ENCODE peak calls at places on chromosome 5, in eight cellular contexts. One of them, this sample, is unnamed. For H3K9me3, the result is how much of the 10 kb centered on the place peaks cover.

GRCh38 chr5:173333900-173334685 is 5.9 kb upstream of the STC2 start:
- DNase-seq in fibroblast of lung: peak
- DNase-seq in SJSA1: no peak
- DNase-seq in breast epithelium: no peak
- DNase-seq in CD8-positive, alpha-beta memory T cell: no peak
- DNase-seq in IMR-90: peak
- DNase-seq in adrenal gland: no peak
- DNase-seq in GM23248: peak
- DNase-seq in this sample: no peak

GRCh38 chr5:157819502-157820125 is 39.3 kb downstream of the CLINT1 start:
- DNase-seq in fibroblast of lung: no peak
- DNase-seq in SJSA1: no peak
- DNase-seq in breast epithelium: no peak
- DNase-seq in CD8-positive, alpha-beta memory T cell: no peak
- DNase-seq in IMR-90: no peak
- DNase-seq in adrenal gland: no peak
- DNase-seq in GM23248: no peak
- DNase-seq in this sample: no peak

GRCh38 chr5:36657563-36657995 is 51.2 kb downstream of the SLC1A3 start:
- DNase-seq in fibroblast of lung: peak
- DNase-seq in SJSA1: peak
- DNase-seq in breast epithelium: peak
- DNase-seq in CD8-positive, alpha-beta memory T cell: no peak
- DNase-seq in IMR-90: peak
- DNase-seq in adrenal gland: peak
- DNase-seq in GM23248: peak
- DNase-seq in this sample: no peak

GRCh38 chr5:150751096-150751891 is 7.5 kb downstream of the DCTN4 start:
- DNase-seq in fibroblast of lung: peak
- DNase-seq in SJSA1: no peak
- DNase-seq in breast epithelium: no peak
- DNase-seq in CD8-positive, alpha-beta memory T cell: no peak
- DNase-seq in IMR-90: peak
- DNase-seq in adrenal gland: no peak
- DNase-seq in GM23248: no peak
- DNase-seq in this sample: no peak

GRCh38 chr5:36066540-36067210 is at the start of gene UGT3A2:
- DNase-seq in fibroblast of lung: no peak
- DNase-seq in SJSA1: no peak
- DNase-seq in breast epithelium: no peak
- DNase-seq in CD8-positive, alpha-beta memory T cell: no peak
- DNase-seq in IMR-90: no peak
- DNase-seq in adrenal gland: no peak
- DNase-seq in GM23248: no peak
- DNase-seq in this sample: no peak

GRCh38 chr5:36174119-36174518 is 22.2 kb downstream of the SKP2 start:
- DNase-seq in fibroblast of lung: no peak
- DNase-seq in SJSA1: no peak
- DNase-seq in breast epithelium: no peak
- DNase-seq in CD8-positive, alpha-beta memory T cell: no peak
- DNase-seq in IMR-90: no peak
- DNase-seq in adrenal gland: no peak
- DNase-seq in GM23248: no peak
- DNase-seq in this sample: no peak

GRCh38 chr5:59460368-59461153 is 433.0 kb downstream of the PDE4D start:
- DNase-seq in fibroblast of lung: no peak
- DNase-seq in SJSA1: no peak
- DNase-seq in breast epithelium: no peak
- DNase-seq in CD8-positive, alpha-beta memory T cell: no peak
- DNase-seq in IMR-90: no peak
- DNase-seq in adrenal gland: no peak
- DNase-seq in GM23248: no peak
- DNase-seq in this sample: no peak

GRCh38 chr5:137747848-137748247 is 6.3 kb downstream of the HNRNPA0 start:
- DNase-seq in fibroblast of lung: no peak
- DNase-seq in SJSA1: no peak
- DNase-seq in breast epithelium: no peak
- DNase-seq in CD8-positive, alpha-beta memory T cell: no peak
- DNase-seq in IMR-90: no peak
- DNase-seq in adrenal gland: no peak
- DNase-seq in GM23248: no peak
- DNase-seq in this sample: no peak

GRCh38 chr5:14685757-14686156 is 21.2 kb downstream of the OTULIN start:
- DNase-seq in fibroblast of lung: peak
- DNase-seq in SJSA1: peak
- DNase-seq in breast epithelium: no peak
- DNase-seq in CD8-positive, alpha-beta memory T cell: no peak
- DNase-seq in IMR-90: peak
- DNase-seq in adrenal gland: no peak
- DNase-seq in GM23248: peak
- DNase-seq in this sample: peak

GRCh38 chr5:17252543-17252942 is 35.1 kb downstream of the BASP1 start:
- DNase-seq in fibroblast of lung: no peak
- DNase-seq in SJSA1: no peak
- DNase-seq in breast epithelium: no peak
- DNase-seq in CD8-positive, alpha-beta memory T cell: no peak
- DNase-seq in IMR-90: peak
- DNase-seq in adrenal gland: no peak
- DNase-seq in GM23248: peak
- DNase-seq in this sample: no peak

GRCh38 chr5:34598177-34598794 is 57.8 kb upstream of the RAI14 start:
- DNase-seq in fibroblast of lung: peak
- DNase-seq in SJSA1: peak
- DNase-seq in breast epithelium: no peak
- DNase-seq in CD8-positive, alpha-beta memory T cell: no peak
- DNase-seq in IMR-90: peak
- DNase-seq in adrenal gland: peak
- DNase-seq in GM23248: peak
- DNase-seq in this sample: no peak

GRCh38 chr5:157778121-157778805 is 34.8 kb downstream of the LSM11 start:
- DNase-seq in fibroblast of lung: peak
- DNase-seq in SJSA1: no peak
- DNase-seq in breast epithelium: no peak
- DNase-seq in CD8-positive, alpha-beta memory T cell: no peak
- DNase-seq in IMR-90: peak
- DNase-seq in adrenal gland: no peak
- DNase-seq in GM23248: peak
- DNase-seq in this sample: no peak

GRCh38 chr5:142957528-142957927 is 187.4 kb downstream of the ARHGAP26 start:
- DNase-seq in fibroblast of lung: no peak
- DNase-seq in SJSA1: no peak
- DNase-seq in breast epithelium: no peak
- DNase-seq in CD8-positive, alpha-beta memory T cell: no peak
- DNase-seq in IMR-90: no peak
- DNase-seq in adrenal gland: no peak
- DNase-seq in GM23248: no peak
- DNase-seq in this sample: no peak

GRCh38 chr5:172931001-172931536 is 28.2 kb upstream of the RPL26L1 start:
- DNase-seq in fibroblast of lung: peak
- DNase-seq in SJSA1: peak
- DNase-seq in breast epithelium: no peak
- DNase-seq in CD8-positive, alpha-beta memory T cell: no peak
- DNase-seq in IMR-90: peak
- DNase-seq in adrenal gland: peak
- DNase-seq in GM23248: peak
- DNase-seq in this sample: no peak

GRCh38 chr5:1801954-1802295 is 718 bp downstream of the NDUFS6 start:
- DNase-seq in fibroblast of lung: no peak
- DNase-seq in SJSA1: no peak
- DNase-seq in breast epithelium: peak
- DNase-seq in CD8-positive, alpha-beta memory T cell: no peak
- DNase-seq in IMR-90: no peak
- DNase-seq in adrenal gland: no peak
- DNase-seq in GM23248: peak
- DNase-seq in this sample: peak

GRCh38 chr5:18792145-18792544 is 1157.9 kb downstream of the TAF11L14 start:
- DNase-seq in fibroblast of lung: no peak
- DNase-seq in SJSA1: peak
- DNase-seq in breast epithelium: no peak
- DNase-seq in CD8-positive, alpha-beta memory T cell: no peak
- DNase-seq in IMR-90: no peak
- DNase-seq in adrenal gland: no peak
- DNase-seq in GM23248: no peak
- DNase-seq in this sample: no peak

GRCh38 chr5:68225188-68225910 is 9.8 kb downstream of the PIK3R1 start:
- DNase-seq in fibroblast of lung: peak
- DNase-seq in SJSA1: no peak
- DNase-seq in breast epithelium: peak
- DNase-seq in CD8-positive, alpha-beta memory T cell: no peak
- DNase-seq in IMR-90: peak
- DNase-seq in adrenal gland: peak
- DNase-seq in GM23248: peak
- DNase-seq in this sample: no peak

GRCh38 chr5:151186538-151186937 is 29.0 kb upstream of the ANXA6 start:
- DNase-seq in fibroblast of lung: no peak
- DNase-seq in SJSA1: no peak
- DNase-seq in breast epithelium: no peak
- DNase-seq in CD8-positive, alpha-beta memory T cell: no peak
- DNase-seq in IMR-90: no peak
- DNase-seq in adrenal gland: no peak
- DNase-seq in GM23248: no peak
- DNase-seq in this sample: no peak

GRCh38 chr5:75571547-75571946 is 39.7 kb upstream of the ANKDD1B start:
- DNase-seq in fibroblast of lung: no peak
- DNase-seq in SJSA1: no peak
- DNase-seq in breast epithelium: no peak
- DNase-seq in CD8-positive, alpha-beta memory T cell: no peak
- DNase-seq in IMR-90: no peak
- DNase-seq in adrenal gland: no peak
- DNase-seq in GM23248: no peak
- DNase-seq in this sample: peak

DNA sequence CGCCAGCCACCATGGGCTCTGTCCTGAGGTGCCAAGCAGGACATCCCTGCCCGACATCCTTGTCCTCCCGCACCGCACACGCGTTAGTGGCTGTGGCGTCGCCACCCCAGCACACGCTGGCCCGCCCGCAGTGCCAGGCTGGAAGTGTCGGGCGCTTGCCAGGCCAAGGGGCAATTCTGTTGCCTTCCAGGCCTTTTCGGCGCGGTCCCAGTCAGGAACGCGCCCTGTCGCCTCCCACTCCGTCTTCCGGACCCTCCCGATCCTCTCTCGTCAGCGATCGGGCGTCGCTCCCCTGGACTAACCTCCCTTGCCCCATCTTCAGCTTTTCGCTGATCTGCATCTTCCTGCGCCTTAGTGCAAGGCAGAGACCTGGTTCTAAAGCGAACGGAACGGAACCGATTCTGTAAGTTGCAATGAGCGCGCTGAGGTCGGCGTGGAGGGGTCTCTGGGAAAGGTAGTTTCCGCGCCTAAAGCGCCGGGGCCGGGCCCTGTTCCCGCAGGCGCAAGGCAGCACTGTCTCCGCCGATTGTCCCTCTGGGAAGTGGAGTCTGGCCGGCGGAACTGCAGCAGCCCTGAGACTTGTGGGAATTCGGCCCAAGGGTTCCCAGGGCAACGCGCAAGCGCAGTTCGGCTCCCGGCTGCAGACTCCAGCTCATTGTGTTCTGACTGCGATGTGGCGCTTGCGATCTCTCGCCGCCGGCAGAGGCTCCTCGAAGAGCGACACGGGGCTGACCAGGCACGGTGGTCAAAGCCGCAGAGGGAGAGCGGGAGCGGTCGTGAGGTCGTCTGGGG is at the start of gene ZNF454:
- DNase-seq in fibroblast of lung: peak
- DNase-seq in SJSA1: no peak
- DNase-seq in breast epithelium: peak
- DNase-seq in CD8-positive, alpha-beta memory T cell: no peak
- DNase-seq in IMR-90: peak
- DNase-seq in adrenal gland: peak
- DNase-seq in GM23248: peak
- DNase-seq in this sample: no peak
- H3K9me3 ChIP-seq in fibroblast of lung: under half
- H3K9me3 ChIP-seq in SJSA1: half or more
- H3K9me3 ChIP-seq in breast epithelium: under half
- H3K9me3 ChIP-seq in CD8-positive, alpha-beta memory T cell: under half
- H3K9me3 ChIP-seq in IMR-90: half or more
- H3K9me3 ChIP-seq in adrenal gland: under half
- H3K9me3 ChIP-seq in GM23248: under half
- H3K9me3 ChIP-seq in this sample: under half

GRCh38 chr5:141413540-141414069 is 818 bp downstream of the PCDHGA10 start:
- DNase-seq in fibroblast of lung: no peak
- DNase-seq in SJSA1: no peak
- DNase-seq in breast epithelium: no peak
- DNase-seq in CD8-positive, alpha-beta memory T cell: no peak
- DNase-seq in IMR-90: no peak
- DNase-seq in adrenal gland: no peak
- DNase-seq in GM23248: no peak
- DNase-seq in this sample: no peak

GRCh38 chr5:141422742-141423291 is 2.0 kb downstream of the PCDHGA11 start:
- DNase-seq in fibroblast of lung: no peak
- DNase-seq in SJSA1: no peak
- DNase-seq in breast epithelium: no peak
- DNase-seq in CD8-positive, alpha-beta memory T cell: no peak
- DNase-seq in IMR-90: no peak
- DNase-seq in adrenal gland: no peak
- DNase-seq in GM23248: no peak
- DNase-seq in this sample: no peak

GRCh38 chr5:141421489-141421855 is 621 bp downstream of the PCDHGA11 start:
- DNase-seq in fibroblast of lung: peak
- DNase-seq in SJSA1: no peak
- DNase-seq in breast epithelium: no peak
- DNase-seq in CD8-positive, alpha-beta memory T cell: no peak
- DNase-seq in IMR-90: no peak
- DNase-seq in adrenal gland: no peak
- DNase-seq in GM23248: peak
- DNase-seq in this sample: no peak

GRCh38 chr5:141420855-141421488 is at the start of gene PCDHGA11:
- DNase-seq in fibroblast of lung: peak
- DNase-seq in SJSA1: no peak
- DNase-seq in breast epithelium: no peak
- DNase-seq in CD8-positive, alpha-beta memory T cell: no peak
- DNase-seq in IMR-90: peak
- DNase-seq in adrenal gland: no peak
- DNase-seq in GM23248: peak
- DNase-seq in this sample: peak

GRCh38 chr5:141419074-141419880 is 1.6 kb upstream of the PCDHGA11 start:
- DNase-seq in fibroblast of lung: no peak
- DNase-seq in SJSA1: no peak
- DNase-seq in breast epithelium: no peak
- DNase-seq in CD8-positive, alpha-beta memory T cell: no peak
- DNase-seq in IMR-90: no peak
- DNase-seq in adrenal gland: no peak
- DNase-seq in GM23248: no peak
- DNase-seq in this sample: no peak
- H3K9me3 ChIP-seq in fibroblast of lung: under half
- H3K9me3 ChIP-seq in SJSA1: under half
- H3K9me3 ChIP-seq in breast epithelium: half or more
- H3K9me3 ChIP-seq in CD8-positive, alpha-beta memory T cell: under half
- H3K9me3 ChIP-seq in IMR-90: half or more
- H3K9me3 ChIP-seq in adrenal gland: under half
- H3K9me3 ChIP-seq in GM23248: under half
- H3K9me3 ChIP-seq in this sample: under half

GRCh38 chr5:104184264-104184663 is 621.7 kb upstream of the NUDT12 start:
- DNase-seq in fibroblast of lung: no peak
- DNase-seq in SJSA1: no peak
- DNase-seq in breast epithelium: no peak
- DNase-seq in CD8-positive, alpha-beta memory T cell: no peak
- DNase-seq in IMR-90: no peak
- DNase-seq in adrenal gland: no peak
- DNase-seq in GM23248: no peak
- DNase-seq in this sample: no peak
- H3K9me3 ChIP-seq in fibroblast of lung: under half
- H3K9me3 ChIP-seq in SJSA1: under half
- H3K9me3 ChIP-seq in breast epithelium: under half
- H3K9me3 ChIP-seq in CD8-positive, alpha-beta memory T cell: under half
- H3K9me3 ChIP-seq in IMR-90: under half
- H3K9me3 ChIP-seq in adrenal gland: under half
- H3K9me3 ChIP-seq in GM23248: under half
- H3K9me3 ChIP-seq in this sample: under half

GRCh38 chr5:141261238-141261546 is 16.0 kb downstream of the PCDHB15 start:
- DNase-seq in fibroblast of lung: no peak
- DNase-seq in SJSA1: no peak
- DNase-seq in breast epithelium: no peak
- DNase-seq in CD8-positive, alpha-beta memory T cell: no peak
- DNase-seq in IMR-90: no peak
- DNase-seq in adrenal gland: no peak
- DNase-seq in GM23248: no peak
- DNase-seq in this sample: no peak
- H3K9me3 ChIP-seq in fibroblast of lung: under half
- H3K9me3 ChIP-seq in SJSA1: half or more
- H3K9me3 ChIP-seq in breast epithelium: half or more
- H3K9me3 ChIP-seq in CD8-positive, alpha-beta memory T cell: under half
- H3K9me3 ChIP-seq in IMR-90: under half
- H3K9me3 ChIP-seq in adrenal gland: under half
- H3K9me3 ChIP-seq in GM23248: under half
- H3K9me3 ChIP-seq in this sample: under half